ENCODE peak calls at places on chromosome 3, in four cellular contexts. One of them, this sample, is unnamed.

GRCh38 chr3:71304684-71305083 is 278.8 kb downstream of the FOXP1 start:
- DNase-seq in HL-60: no peak
- DNase-seq in adrenal gland: no peak
- DNase-seq in heart right ventricle: no peak
- DNase-seq in this sample: no peak

GRCh38 chr3:184335661-184336483 is 1.5 kb upstream of the FAM131A start:
- DNase-seq in HL-60: no peak
- DNase-seq in adrenal gland: peak; percentile 78
- DNase-seq in heart right ventricle: peak; percentile 91
- DNase-seq in this sample: peak; percentile 93

GRCh38 chr3:13229291-13229949 is 156.2 kb upstream of the IQSEC1 start:
- DNase-seq in HL-60: no peak
- DNase-seq in adrenal gland: no peak
- DNase-seq in heart right ventricle: no peak
- DNase-seq in this sample: no peak

GRCh38 chr3:117735481-117736101 is 1026.0 kb downstream of the TUSC7 start:
- DNase-seq in HL-60: no peak
- DNase-seq in adrenal gland: no peak
- DNase-seq in heart right ventricle: no peak
- DNase-seq in this sample: no peak

GRCh38 chr3:29643034-29643425 is 362.2 kb downstream of the RBMS3 start:
- DNase-seq in HL-60: no peak
- DNase-seq in adrenal gland: no peak
- DNase-seq in heart right ventricle: no peak
- DNase-seq in this sample: no peak

GRCh38 chr3:152403632-152404066 is 134.9 kb downstream of the MBNL1 start:
- DNase-seq in HL-60: no peak
- DNase-seq in adrenal gland: peak; percentile 26
- DNase-seq in heart right ventricle: peak; percentile 61
- DNase-seq in this sample: peak; percentile 75

GRCh38 chr3:8979262-8979661 is 16.0 kb upstream of the RAD18 start:
- DNase-seq in HL-60: no peak
- DNase-seq in adrenal gland: no peak
- DNase-seq in heart right ventricle: no peak
- DNase-seq in this sample: no peak

GRCh38 chr3:52934626-52935530 is 37.5 kb upstream of the STIMATE start:
- DNase-seq in HL-60: peak; percentile 8
- DNase-seq in adrenal gland: peak; percentile 31
- DNase-seq in heart right ventricle: no peak
- DNase-seq in this sample: peak; percentile 76

GRCh38 chr3:150462108-150462507 is 54.0 kb downstream of the TSC22D2 start:
- DNase-seq in HL-60: no peak
- DNase-seq in adrenal gland: no peak
- DNase-seq in heart right ventricle: no peak
- DNase-seq in this sample: no peak

GRCh38 chr3:130470132-130470531 is 46.8 kb upstream of the COL6A6 start:
- DNase-seq in HL-60: no peak
- DNase-seq in adrenal gland: no peak
- DNase-seq in heart right ventricle: no peak
- DNase-seq in this sample: no peak

GRCh38 chr3:8903191-8903590 is 60.1 kb downstream of the RAD18 start:
- DNase-seq in HL-60: no peak
- DNase-seq in adrenal gland: no peak
- DNase-seq in heart right ventricle: no peak
- DNase-seq in this sample: no peak

GRCh38 chr3:96970211-96970610 is 155.8 kb downstream of the EPHA6 start:
- DNase-seq in HL-60: no peak
- DNase-seq in adrenal gland: no peak
- DNase-seq in heart right ventricle: no peak
- DNase-seq in this sample: no peak

GRCh38 chr3:58613236-58614132 is 36.3 kb upstream of the FAM107A start:
- DNase-seq in HL-60: no peak
- DNase-seq in adrenal gland: no peak
- DNase-seq in heart right ventricle: no peak
- DNase-seq in this sample: no peak

GRCh38 chr3:48553886-48554845 is 2.4 kb downstream of the PFKFB4 start:
- DNase-seq in HL-60: no peak
- DNase-seq in adrenal gland: no peak
- DNase-seq in heart right ventricle: no peak
- DNase-seq in this sample: no peak

GRCh38 chr3:48558446-48559134 is 2.0 kb upstream of the PFKFB4 start:
- DNase-seq in HL-60: peak; percentile 74
- DNase-seq in adrenal gland: peak; percentile 72
- DNase-seq in heart right ventricle: peak; percentile 33
- DNase-seq in this sample: peak; percentile 39

GRCh38 chr3:48555949-48556795 is 431 bp downstream of the PFKFB4 start:
- DNase-seq in HL-60: no peak
- DNase-seq in adrenal gland: no peak
- DNase-seq in heart right ventricle: no peak
- DNase-seq in this sample: no peak

GRCh38 chr3:48555231-48555948 is 1.2 kb downstream of the PFKFB4 start:
- DNase-seq in HL-60: no peak
- DNase-seq in adrenal gland: no peak
- DNase-seq in heart right ventricle: no peak
- DNase-seq in this sample: no peak

DNA sequence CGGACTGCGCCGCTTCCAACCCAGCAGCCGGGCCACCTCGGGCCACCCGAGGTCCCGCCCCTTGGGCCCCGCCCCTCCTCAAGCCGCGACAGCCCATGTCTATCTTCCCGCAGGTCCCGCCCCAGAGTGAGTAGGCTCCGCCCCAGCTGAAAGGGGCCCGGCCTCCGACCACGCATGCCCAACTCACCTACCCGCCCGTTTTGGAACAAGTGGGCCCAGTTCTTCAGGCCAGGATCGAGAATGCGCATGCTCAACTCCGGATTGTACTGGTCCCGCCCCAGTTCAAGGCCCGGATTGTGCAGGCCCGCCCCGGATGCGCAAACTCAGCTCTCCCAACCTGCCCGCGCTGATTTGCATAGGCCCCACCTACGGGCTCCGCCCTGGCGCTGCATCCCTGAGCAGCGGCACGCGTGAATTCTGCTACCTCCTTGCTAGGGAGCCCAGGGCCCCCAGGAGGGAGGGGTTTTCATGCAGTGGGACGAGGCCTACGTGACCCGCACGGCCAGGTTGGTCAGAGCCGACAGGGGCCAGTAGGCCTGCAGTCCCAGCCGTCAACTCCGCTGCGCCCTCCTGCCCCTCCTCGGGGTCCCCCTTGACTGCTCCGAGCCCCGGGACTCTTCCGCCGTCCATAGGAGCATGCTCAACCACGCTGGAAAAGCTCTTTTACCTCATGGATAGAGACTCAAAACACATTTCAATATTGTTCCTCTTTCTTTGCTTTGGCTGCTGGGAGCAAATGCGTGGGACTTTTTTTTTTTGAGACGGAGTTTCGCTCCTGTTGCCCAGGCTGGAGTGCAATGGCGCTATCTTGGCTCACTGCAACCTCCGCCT is at the start of gene PFKFB4:
- DNase-seq in HL-60: peak; percentile 99
- DNase-seq in adrenal gland: peak; percentile 99
- DNase-seq in heart right ventricle: peak; percentile 99
- DNase-seq in this sample: peak; percentile 100
- TF ChIP-seq CTCF in HL-60: no peak
- TF ChIP-seq CTCF in adrenal gland: no peak
- TF ChIP-seq CTCF in heart right ventricle: peak; percentile 17
- TF ChIP-seq CTCF in this sample: no peak

GRCh38 chr3:115551091-115551490 is 72.2 kb upstream of the GAP43 start:
- DNase-seq in HL-60: no peak
- DNase-seq in adrenal gland: no peak
- DNase-seq in heart right ventricle: no peak
- DNase-seq in this sample: no peak
- H3K4me3 ChIP-seq in HL-60: no peak overlapping the region
- H3K4me3 ChIP-seq in adrenal gland: no peak overlapping the region
- H3K4me3 ChIP-seq in heart right ventricle: no peak overlapping the region
- H3K4me3 ChIP-seq in this sample: no peak overlapping the region

GRCh38 chr3:1251282-1252060 is 158.6 kb downstream of the CNTN6 start:
- DNase-seq in HL-60: no peak
- DNase-seq in adrenal gland: peak; percentile 72
- DNase-seq in heart right ventricle: no peak
- DNase-seq in this sample: no peak
- TF ChIP-seq CTCF in HL-60: no peak
- TF ChIP-seq CTCF in adrenal gland: peak; percentile 35
- TF ChIP-seq CTCF in heart right ventricle: no peak
- TF ChIP-seq CTCF in this sample: no peak

GRCh38 chr3:49841126-49841525 is 15.2 kb downstream of the TRAIP start:
- DNase-seq in HL-60: no peak
- DNase-seq in adrenal gland: no peak
- DNase-seq in heart right ventricle: no peak
- DNase-seq in this sample: no peak

GRCh38 chr3:49842843-49843242 is 13.5 kb downstream of the TRAIP start:
- DNase-seq in HL-60: no peak
- DNase-seq in adrenal gland: no peak
- DNase-seq in heart right ventricle: no peak
- DNase-seq in this sample: no peak

GRCh38 chr3:49841806-49842205 is 14.6 kb downstream of the TRAIP start:
- DNase-seq in HL-60: no peak
- DNase-seq in adrenal gland: no peak
- DNase-seq in heart right ventricle: no peak
- DNase-seq in this sample: no peak

GRCh38 chr3:49840371-49840770 is 16.0 kb downstream of the TRAIP start:
- DNase-seq in HL-60: no peak
- DNase-seq in adrenal gland: no peak
- DNase-seq in heart right ventricle: no peak
- DNase-seq in this sample: no peak

DNA sequence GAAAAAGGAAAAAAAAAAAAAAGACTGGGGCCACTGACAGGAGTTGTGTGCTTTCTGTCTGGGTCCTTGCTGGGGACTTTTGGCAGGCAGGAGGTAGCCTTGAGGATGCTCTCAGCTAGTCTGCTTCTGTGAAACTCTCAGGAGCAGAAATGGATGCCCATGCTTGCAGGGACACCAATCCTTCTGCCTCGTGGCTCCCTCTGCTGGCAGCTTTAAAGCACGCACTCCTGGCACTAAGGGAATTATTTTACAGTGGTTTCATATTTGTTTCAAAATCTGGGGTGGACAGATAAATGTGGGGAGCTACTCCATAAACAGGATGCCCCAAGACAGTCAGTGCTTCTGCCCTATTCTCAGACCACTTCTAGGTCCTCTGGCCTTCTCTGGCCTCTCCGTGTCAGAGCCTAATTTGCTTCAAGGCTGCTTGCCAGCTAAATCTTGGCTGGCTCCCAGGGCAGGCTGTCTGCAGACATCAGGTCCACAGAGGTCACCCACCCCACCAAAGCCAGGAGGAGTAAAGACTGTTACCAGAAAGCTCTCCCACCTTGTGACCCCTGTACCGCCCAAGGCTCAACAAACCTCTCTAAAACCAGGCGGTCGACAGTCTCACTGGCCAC is 17.1 kb downstream of the TRAIP start:
- DNase-seq in HL-60: peak; percentile 43
- DNase-seq in adrenal gland: peak; percentile 81
- DNase-seq in heart right ventricle: peak; percentile 82
- DNase-seq in this sample: peak; percentile 25
- H3K4me3 ChIP-seq in HL-60: no peak overlapping the region
- H3K4me3 ChIP-seq in adrenal gland: no peak overlapping the region
- H3K4me3 ChIP-seq in heart right ventricle: no peak overlapping the region
- H3K4me3 ChIP-seq in this sample: no peak overlapping the region

DNA sequence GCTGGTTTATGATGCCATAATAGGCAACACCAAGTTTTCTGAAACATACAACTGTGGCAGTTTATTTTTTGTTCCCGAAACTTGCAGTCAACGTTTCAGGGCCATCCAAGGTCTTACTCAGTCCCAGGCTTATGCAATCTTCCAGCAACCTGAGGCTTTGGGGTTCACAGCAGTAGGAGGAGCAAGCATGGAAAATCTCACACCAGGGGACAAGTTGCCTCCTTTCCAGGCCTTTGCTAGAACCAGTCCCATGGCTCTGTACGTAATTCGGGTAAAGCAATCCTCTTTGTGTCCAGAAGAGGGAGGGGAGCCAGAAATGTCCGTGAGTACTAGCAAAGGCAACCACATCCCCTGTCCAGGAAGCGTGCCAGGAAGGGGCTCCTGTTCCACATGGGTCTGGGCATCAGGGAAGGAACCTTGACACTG is 4.7 kb upstream of the FAM240A start:
- DNase-seq in HL-60: no peak
- DNase-seq in adrenal gland: peak; percentile 35
- DNase-seq in heart right ventricle: no peak
- DNase-seq in this sample: no peak
- TF ChIP-seq CTCF in HL-60: no peak
- TF ChIP-seq CTCF in adrenal gland: no peak
- TF ChIP-seq CTCF in heart right ventricle: no peak
- TF ChIP-seq CTCF in this sample: no peak

DNA sequence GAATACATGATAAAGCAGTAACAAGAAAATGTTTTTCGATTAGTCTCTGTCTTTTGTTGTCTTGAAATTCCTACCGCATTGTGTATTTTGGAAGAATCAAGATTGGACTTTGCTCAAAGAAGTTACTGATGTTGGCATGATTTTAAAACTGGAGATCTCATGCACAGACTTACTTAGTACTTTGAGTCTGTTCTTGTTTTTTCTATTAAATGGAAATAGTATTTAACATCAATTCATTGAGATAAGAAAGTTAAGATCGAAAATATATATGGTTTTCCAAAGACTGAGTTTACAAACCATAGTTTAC is 2.6 kb downstream of the ABHD10 start:
- DNase-seq in HL-60: no peak
- DNase-seq in adrenal gland: no peak
- DNase-seq in heart right ventricle: no peak
- DNase-seq in this sample: no peak
- H3K4me3 ChIP-seq in HL-60: no peak overlapping the region
- H3K4me3 ChIP-seq in adrenal gland: no peak overlapping the region
- H3K4me3 ChIP-seq in heart right ventricle: no peak overlapping the region
- H3K4me3 ChIP-seq in this sample: no peak overlapping the region

This sample was measured in ascending aorta.